ENCODE peak calls at places on chromosomes 11 and 22, in nine cellular contexts. H is GM06990; L is left lung; A is effector memory CD4-positive, alpha-beta T cell; K is fibroblast of lung; P is Peyer's patch; U is heart right ventricle; B is lower lobe of right lung; T is DND-41. E is an unnamed sample. For H3K36me3, the result is how much of the 10 kb centered on the place peaks cover.

GRCh38 chr11:131633978-131634377 is 263.6 kb downstream of the NTM start:
- DNase-seq in H (no peak), L (no peak), A (no peak), K (no peak), P (no peak), U (no peak), B (no peak), T (no peak), E (no peak)

GRCh38 chr11:71979582-71979981 is 19.1 kb upstream of the IL18BP start:
- DNase-seq in H (no peak), L (no peak), A (no peak), K (no peak), P (no peak), U (no peak), B (no peak), T (no peak), E (no peak)

GRCh38 chr11:132047167-132047566 is 676.8 kb downstream of the NTM start:
- DNase-seq in H (no peak), L (no peak), A (no peak), K (no peak), P (no peak), U (no peak), B (no peak), T (no peak), E (no peak)

GRCh38 chr11:14644396-14645246 is 1.0 kb downstream of the PDE3B start:
- DNase-seq in H (peak), L (no peak), A (no peak), K (peak), P (peak), U (peak), B (peak), T (peak), E (peak)

GRCh38 chr11:128326791-128327190 is 260.6 kb downstream of the ETS1 start:
- DNase-seq in H (no peak), L (no peak), A (no peak), K (no peak), P (no peak), U (no peak), B (no peak), T (no peak), E (no peak)

GRCh38 chr11:12950681-12951080 is 58.4 kb upstream of the RASSF10 start:
- DNase-seq in H (no peak), L (no peak), A (no peak), K (no peak), P (no peak), U (no peak), B (no peak), T (no peak), E (no peak)

GRCh38 chr22:50200333-50201190 is at the start of gene SELENOO:
- DNase-seq in H (peak), L (peak), A (peak), K (peak), P (peak), U (peak), B (peak), T (peak), E (peak)

GRCh38 chr22:44154431-44154942 is 26.2 kb upstream of the PARVG start:
- DNase-seq in H (no peak), L (no peak), A (no peak), K (peak), P (peak), U (no peak), B (no peak), T (no peak), E (no peak)

GRCh38 chr11:123473941-123474668 is 44.0 kb downstream of the GRAMD1B start:
- DNase-seq in H (no peak), L (no peak), A (no peak), K (peak), P (no peak), U (no peak), B (no peak), T (no peak), E (no peak)

GRCh38 chr11:31441296-31441695 is 68.1 kb downstream of the IMMP1L start:
- DNase-seq in H (no peak), L (no peak), A (no peak), K (no peak), P (no peak), U (no peak), B (no peak), T (no peak), E (no peak)

GRCh38 chr11:78737891-78738290 is 163.2 kb upstream of the NARS2 start:
- DNase-seq in H (no peak), L (no peak), A (no peak), K (no peak), P (no peak), U (no peak), B (no peak), T (no peak), E (no peak)

GRCh38 chr22:26391623-26392022 is 37.4 kb upstream of the ASPHD2 start:
- DNase-seq in H (no peak), L (no peak), A (no peak), K (no peak), P (no peak), U (no peak), B (no peak), T (no peak), E (no peak)

GRCh38 chr22:27311666-27312566 is 489.6 kb downstream of the MN1 start:
- DNase-seq in H (no peak), L (no peak), A (no peak), K (peak), P (no peak), U (no peak), B (no peak), T (no peak), E (no peak)

GRCh38 chr22:45585437-45585755 is 82.7 kb downstream of the FBLN1 start:
- DNase-seq in H (no peak), L (no peak), A (no peak), K (peak), P (no peak), U (no peak), B (peak), T (no peak), E (no peak)

GRCh38 chr11:102757823-102758549 is 22.4 kb downstream of the MMP10 start:
- DNase-seq in H (no peak), L (no peak), A (no peak), K (peak), P (no peak), U (no peak), B (no peak), T (no peak), E (no peak)

GRCh38 chr11:92528051-92528450 is 303.4 kb downstream of the FAT3 start:
- DNase-seq in H (no peak), L (no peak), A (no peak), K (peak), P (no peak), U (no peak), B (no peak), T (no peak), E (peak)

GRCh38 chr11:40393511-40393910 is 1065.9 kb downstream of the LRRC4C start:
- DNase-seq in H (no peak), L (no peak), A (no peak), K (no peak), P (no peak), U (no peak), B (no peak), T (no peak), E (no peak)

GRCh38 chr11:66600219-66600923 is 7.4 kb downstream of the CCS start:
- DNase-seq in H (no peak), L (peak), A (no peak), K (peak), P (no peak), U (no peak), B (no peak), T (no peak), E (no peak)

GRCh38 chr11:55714982-55715888 is 53.2 kb downstream of the OR4C6 start:
- DNase-seq in H (no peak), L (no peak), A (no peak), K (no peak), P (no peak), U (no peak), B (no peak), T (no peak), E (peak)

GRCh38 chr22:42979606-42980005 is 35.3 kb downstream of the PACSIN2 start:
- DNase-seq in H (no peak), L (no peak), A (no peak), K (no peak), P (no peak), U (no peak), B (no peak), T (no peak), E (peak)

GRCh38 chr11:83278351-83278750 is 7.8 kb downstream of the CCDC90B start:
- DNase-seq in H (no peak), L (no peak), A (no peak), K (peak), P (no peak), U (no peak), B (no peak), T (no peak), E (no peak)

GRCh38 chr22:45911601-45912271 is 65.2 kb downstream of the WNT7B start:
- DNase-seq in H (no peak), L (no peak), A (no peak), K (peak), P (no peak), U (peak), B (peak), T (no peak), E (no peak)

GRCh38 chr22:42915980-42916765 is 59.1 kb upstream of the ARFGAP3 start:
- DNase-seq in H (no peak), L (no peak), A (no peak), K (no peak), P (no peak), U (no peak), B (no peak), T (no peak), E (no peak)

GRCh38 chr11:32830413-32830738 is 649 bp downstream of the PRRG4 start:
- DNase-seq in H (no peak), L (no peak), A (no peak), K (no peak), P (no peak), U (no peak), B (peak), T (no peak), E (no peak)

GRCh38 chr11:88552377-88553029 is 215.0 kb upstream of the CTSC start:
- DNase-seq in H (peak), L (peak), A (peak), K (peak), P (no peak), U (peak), B (peak), T (peak), E (peak)

GRCh38 chr11:6225896-6226295 is 8.5 kb downstream of the FHIP1B start:
- DNase-seq in H (no peak), L (no peak), A (no peak), K (no peak), P (no peak), U (no peak), B (no peak), T (no peak), E (no peak)

GRCh38 chr11:69040581-69041260 is 8.0 kb upstream of the TPCN2 start:
- DNase-seq in H (no peak), L (no peak), A (no peak), K (peak), P (no peak), U (no peak), B (no peak), T (no peak), E (peak)

GRCh38 chr11:119307974-119308373 is 9.0 kb downstream of the MCAM start:
- DNase-seq in H (no peak), L (no peak), A (no peak), K (no peak), P (no peak), U (no peak), B (no peak), T (no peak), E (no peak)
- H3K36me3 ChIP-seq in H (under half), L (half or more), A (under half), K (under half), P (under half), U (half or more), B (half or more), T (under half), E (under half)

DNA sequence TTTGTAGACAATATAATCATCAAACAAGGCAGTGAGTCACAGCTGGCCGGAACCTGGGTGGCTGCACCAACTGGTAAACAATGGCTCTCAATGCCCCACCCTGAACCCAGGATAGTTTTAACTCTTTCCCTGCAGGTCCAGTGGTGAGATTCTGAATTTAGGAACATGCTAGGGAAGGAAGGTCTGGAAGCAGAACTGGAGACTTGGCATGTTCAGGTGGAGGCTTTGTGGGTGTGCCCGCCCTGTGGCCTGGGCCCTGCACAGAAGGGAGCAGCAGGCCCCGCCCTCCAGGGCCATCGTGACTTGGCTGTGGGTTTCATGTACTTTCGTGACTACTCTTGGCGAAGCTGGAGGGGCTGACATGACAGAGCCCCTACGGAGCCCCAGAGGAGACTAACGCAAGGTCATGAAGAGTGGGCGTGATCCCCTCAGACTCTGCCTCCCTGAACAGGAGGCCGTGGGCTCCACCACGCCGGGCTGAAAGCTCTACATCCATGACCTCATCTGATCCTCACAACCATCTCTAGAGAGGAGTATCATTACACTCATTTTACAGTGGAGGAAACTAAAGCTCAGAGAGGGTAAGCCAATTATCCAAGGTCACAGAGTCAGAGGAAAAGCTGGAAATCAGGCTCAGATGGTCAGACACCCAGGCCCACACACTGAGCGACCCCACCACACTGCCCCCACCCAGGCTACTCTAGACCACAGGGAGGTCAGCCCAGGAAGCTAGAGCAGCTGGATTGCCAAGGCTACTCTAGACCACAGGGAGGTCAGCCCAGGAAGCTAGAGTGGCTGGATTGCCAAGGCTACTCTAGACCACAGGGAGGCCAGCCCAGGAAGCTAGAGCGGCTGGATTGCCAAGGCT is 27.3 kb downstream of the MAFF start:
- DNase-seq in H (no peak), L (no peak), A (no peak), K (peak), P (peak), U (no peak), B (no peak), T (no peak), E (peak)
- H3K36me3 ChIP-seq in H (under half), L (half or more), A (half or more), K (under half), P (under half), U (under half), B (half or more), T (under half), E (under half)

DNA sequence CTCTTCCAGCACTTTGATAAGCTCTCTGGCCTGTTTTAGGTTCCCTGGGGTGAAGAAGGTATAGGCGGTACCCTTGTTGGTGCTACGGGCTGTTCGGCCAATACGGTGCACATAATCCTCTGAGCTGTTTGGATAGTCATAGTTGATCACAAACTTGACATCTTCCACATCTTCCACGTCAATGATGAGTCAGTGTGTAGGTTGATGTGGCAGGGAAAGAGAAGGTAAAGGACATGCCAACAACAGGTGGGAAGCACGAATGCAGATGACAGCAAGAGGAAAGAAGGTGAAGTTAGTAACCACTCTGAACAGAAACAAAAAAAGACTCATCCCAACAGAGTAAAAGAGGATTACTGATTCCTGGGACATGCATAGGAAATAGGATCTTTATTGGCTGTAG is 18.2 kb downstream of the DDX17 start:
- DNase-seq in H (no peak), L (no peak), A (no peak), K (no peak), P (peak), U (no peak), B (no peak), T (no peak), E (no peak)
- H3K36me3 ChIP-seq in H (under half), L (half or more), A (half or more), K (under half), P (under half), U (half or more), B (half or more), T (half or more), E (half or more)

GRCh38 chr11:26457660-26458059 is 114.4 kb downstream of the MUC15 start:
- DNase-seq in H (no peak), L (no peak), A (no peak), K (no peak), P (no peak), U (no peak), B (no peak), T (no peak), E (no peak)
- H3K36me3 ChIP-seq in H (under half), L (under half), A (under half), K (under half), P (under half), U (under half), B (under half), T (under half), E (under half)

E was measured in SJCRH30.